ENCODE peak calls at places on chromosomes 16 and 17, in four cellular contexts. B is upper lobe of left lung, E is GM10248, S is body of pancreas. H is an unnamed sample.

GRCh38 chr17:43085489-43085888 is 39.7 kb downstream of the BRCA1 start:
- DNase-seq in E (no peak), S (no peak), B (no peak), H (no peak)

GRCh38 chr17:8900626-8901585 is 33.4 kb upstream of the PIK3R6 start:
- DNase-seq in B (no peak), S (no peak), E (peak; percentile 48), H (no peak)

GRCh38 chr17:64291268-64291851 is 28.3 kb upstream of the TEX2 start:
- DNase-seq in B (no peak), S (no peak), E (no peak), H (no peak)

GRCh38 chr16:28981517-28981916 is 3.3 kb upstream of the LAT start:
- DNase-seq in E (peak; percentile 51), S (no peak), B (no peak), H (no peak)

GRCh38 chr16:66800856-66801255 is 528 bp downstream of the TERB1 start:
- DNase-seq in E (no peak), S (no peak), B (peak; percentile 63), H (no peak)

GRCh38 chr16:9053006-9053601 is 38.3 kb upstream of the HAPSTR1 start:
- DNase-seq in E (no peak), S (peak; percentile 61), B (no peak), H (peak; percentile 84)

GRCh38 chr16:74623214-74623842 is 16.4 kb upstream of the GLG1 start:
- DNase-seq in B (no peak), E (peak; percentile 36), S (no peak), H (no peak)

GRCh38 chr17:42456223-42457106 is 2.2 kb upstream of the ATP6V0A1 start:
- DNase-seq in B (no peak), E (peak; percentile 48), S (no peak), H (no peak)

GRCh38 chr16:57663917-57664661 is 4.0 kb upstream of the ADGRG3 start:
- DNase-seq in S (no peak), E (no peak), B (no peak), H (no peak)

GRCh38 chr16:79328327-79329162 is 272.0 kb downstream of the MAF start:
- DNase-seq in S (peak; percentile 30), E (no peak), B (no peak), H (no peak)

GRCh38 chr16:88192601-88193000 is 190.2 kb upstream of the ZNF469 start:
- DNase-seq in E (no peak), B (no peak), S (no peak), H (no peak)

GRCh38 chr17:49508061-49508865 is 13.2 kb downstream of the NGFR start:
- DNase-seq in B (peak; percentile 60), S (no peak), E (no peak), H (no peak)

GRCh38 chr17:48055531-48056245 is 7.5 kb downstream of the NFE2L1 start:
- DNase-seq in S (no peak), B (no peak), E (peak; percentile 64), H (no peak)

GRCh38 chr17:2701996-2702741 is 9.4 kb downstream of the CLUH start:
- DNase-seq in B (no peak), S (no peak), E (no peak), H (no peak)
- TF ChIP-seq CTCF in B (no peak), S (no peak), E (no peak), H (no peak)

GRCh38 chr16:50292566-50292948 is 26.2 kb downstream of the ADCY7 start:
- DNase-seq in B (no peak), S (no peak), E (no peak), H (no peak)
- TF ChIP-seq CTCF in B (no peak), S (no peak), E (no peak), H (no peak)

GRCh38 chr17:2235792-2236365 is 67.7 kb downstream of the SMG6 start:
- DNase-seq in S (peak; percentile 61), B (no peak), E (no peak), H (no peak)
- TF ChIP-seq CTCF in S (no peak), B (no peak), E (no peak), H (no peak)

DNA sequence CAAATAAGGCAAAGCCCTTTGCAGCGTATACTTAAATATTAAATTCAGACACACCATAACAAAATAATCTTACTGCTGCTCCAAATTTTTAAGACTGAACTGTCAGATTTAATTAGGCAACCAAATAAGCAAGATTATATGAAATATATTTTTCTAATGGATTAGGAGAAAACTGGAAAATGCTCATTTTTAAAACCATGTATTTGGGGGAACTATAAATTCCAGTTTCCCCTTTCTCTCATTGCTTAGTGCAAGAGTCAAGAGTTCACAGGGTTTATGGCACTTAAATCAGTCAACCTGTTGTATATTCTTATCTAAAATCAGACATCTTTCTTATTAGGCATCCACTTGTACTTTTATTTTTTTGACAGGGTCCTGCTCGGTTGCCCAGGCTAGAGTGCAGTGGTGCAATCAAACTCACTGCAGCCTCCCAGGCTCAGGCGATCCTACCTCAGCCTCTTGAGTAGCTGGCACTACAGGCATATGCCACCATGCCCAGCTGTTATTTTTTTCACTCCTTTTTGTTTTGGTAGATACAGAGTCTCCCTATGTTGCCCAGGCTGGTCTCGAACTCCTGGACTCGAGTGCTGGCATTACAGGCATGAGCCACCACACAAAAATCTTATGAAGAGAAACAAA is 2.1 kb upstream of the KANSL1 start:
- DNase-seq in E (no peak), S (no peak), B (no peak), H (no peak)
- TF ChIP-seq CTCF in E (no peak), S (no peak), B (no peak), H (no peak)

GRCh38 chr17:36849871-36850348 is 87.4 kb upstream of the LHX1 start:
- DNase-seq in S (no peak), B (no peak), E (peak; percentile 58), H (no peak)
- TF ChIP-seq CTCF in S (no peak), B (no peak), E (no peak), H (peak; percentile 27)

DNA sequence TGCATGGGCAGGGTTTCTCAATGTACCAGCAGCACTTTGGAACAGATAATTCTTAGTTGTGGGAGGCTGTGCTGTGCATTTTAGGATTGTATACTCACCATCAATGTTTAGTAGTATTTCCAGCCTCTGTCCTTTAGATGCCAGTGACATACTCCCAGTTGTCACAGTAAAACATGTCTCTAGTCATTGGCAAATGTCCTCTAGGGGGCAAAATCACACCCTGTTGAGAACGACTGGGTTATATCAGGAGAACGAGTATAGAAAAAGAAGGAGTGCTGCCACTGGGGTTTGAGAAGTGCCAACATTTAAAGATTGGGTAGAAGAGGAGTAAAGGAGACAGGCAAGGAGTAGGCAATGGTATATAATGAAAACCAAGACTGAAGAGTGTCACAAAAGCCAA is 37.9 kb upstream of the SMIM36 start:
- DNase-seq in E (no peak), S (no peak), B (no peak), H (no peak)
- TF ChIP-seq CTCF in E (peak; percentile 57), S (no peak), B (no peak), H (peak; percentile 18)

DNA sequence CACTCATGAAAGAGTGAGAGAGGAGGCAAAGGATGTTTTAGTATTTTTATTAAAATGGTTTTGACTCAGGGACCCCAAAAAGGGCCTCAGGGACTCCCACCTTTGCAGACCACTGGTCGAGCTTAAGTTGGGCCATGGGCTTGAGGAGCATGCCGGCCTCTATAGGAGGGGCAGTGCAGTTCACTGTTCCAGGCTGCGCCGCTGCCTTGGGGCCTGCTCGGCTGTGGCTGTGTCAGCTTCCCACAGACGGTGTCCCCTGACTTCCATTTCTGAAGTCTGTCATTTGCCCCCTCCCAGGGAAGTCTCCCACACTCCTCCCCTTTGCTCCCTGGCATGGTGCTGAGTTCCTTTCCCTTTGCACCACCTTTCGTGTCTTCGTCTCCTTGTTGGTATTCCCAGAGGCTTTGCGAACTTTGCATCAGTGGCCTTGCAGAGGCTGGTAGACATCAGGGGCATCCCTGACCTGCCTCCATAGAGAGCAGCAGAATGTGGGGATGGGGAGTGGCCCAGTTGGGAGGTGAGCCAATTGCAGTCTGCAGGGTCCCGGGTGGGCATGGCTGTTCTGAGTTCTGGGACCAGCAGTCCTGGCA is 17.1 kb downstream of the MPRIP start:
- DNase-seq in B (peak; percentile 47), E (no peak), S (no peak), H (no peak)
- TF ChIP-seq CTCF in B (no peak), E (no peak), S (no peak), H (no peak)

GRCh38 chr16:11395008-11395948 is 50.0 kb downstream of the RMI2 start:
- DNase-seq in S (no peak), E (no peak), B (no peak), H (no peak)
- TF ChIP-seq CTCF in S (no peak), E (no peak), B (no peak), H (no peak)

GRCh38 chr17:38750312-38751121 is 2.0 kb upstream of the PSMB3 start:
- DNase-seq in E (no peak), S (no peak), B (no peak), H (no peak)

GRCh38 chr17:38748329-38749221 is at the start of gene PCGF2:
- DNase-seq in E (no peak), S (peak; percentile 93), B (peak; percentile 89), H (peak; percentile 92)

GRCh38 chr17:38750044-38750311 is 1.8 kb upstream of the PCGF2 start:
- DNase-seq in E (no peak), B (no peak), S (no peak), H (no peak)

GRCh38 chr17:38747385-38748328 is 479 bp downstream of the PCGF2 start:
- DNase-seq in E (peak; percentile 76), S (no peak), B (peak; percentile 92), H (no peak)

GRCh38 chr17:38749222-38750043 is 1.3 kb upstream of the PCGF2 start:
- DNase-seq in E (no peak), B (peak; percentile 91), S (peak; percentile 83), H (no peak)
- TF ChIP-seq CTCF in E (no peak), B (no peak), S (peak; percentile 44), H (no peak)

DNA sequence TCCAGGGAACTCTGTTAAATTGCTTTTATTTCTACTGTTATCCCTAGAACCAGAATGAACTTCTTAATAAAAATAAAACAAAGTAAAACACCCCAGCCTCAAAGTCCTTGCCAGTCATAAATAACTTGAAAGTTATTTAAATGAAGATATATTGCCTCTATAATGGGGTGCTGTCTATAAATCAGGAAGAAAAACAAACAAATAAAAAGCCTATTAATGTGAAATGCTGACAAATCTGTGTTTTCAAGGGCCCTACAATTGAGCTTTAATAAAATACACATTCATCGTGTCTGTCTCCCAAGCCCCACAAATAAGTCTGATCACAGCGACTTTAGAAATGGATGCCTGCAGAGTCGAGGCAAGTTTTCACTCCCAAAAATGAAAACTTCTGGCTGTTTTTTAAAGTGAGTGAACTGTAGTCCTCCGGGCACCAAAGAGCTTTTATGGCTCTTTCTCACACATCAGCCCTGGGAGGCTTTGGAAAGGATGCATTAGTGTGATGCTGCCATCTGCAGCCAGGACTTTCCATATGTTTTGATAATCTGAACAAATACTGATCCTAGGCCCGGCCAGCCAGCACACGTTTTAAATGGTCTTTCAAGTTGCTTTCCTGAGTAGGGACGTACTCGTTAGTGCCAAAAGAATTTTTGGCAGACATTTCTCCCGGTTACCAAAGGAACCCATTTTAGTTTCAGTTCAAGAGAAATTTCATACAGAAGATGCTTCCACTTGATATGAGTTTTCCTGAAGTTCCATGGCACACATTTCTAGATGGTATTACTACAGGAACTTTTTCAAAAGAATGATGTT is 16.3 kb downstream of the NACA2 start:
- DNase-seq in B (no peak), S (peak; percentile 3), E (no peak), H (no peak)
- TF ChIP-seq CTCF in B (no peak), S (no peak), E (no peak), H (peak; percentile 59)